ENCODE peak calls at places on chromosomes 1 and 21, in seven cellular contexts. F is A549, Y is SK-N-SH, B is tibial nerve, U is lower leg skin, K is epithelial cell of esophagus, P is esophagus squamous epithelium. T is an unnamed sample.

GRCh38 chr21:16076465-16076864 is 346.7 kb downstream of the USP25 start:
- DNase-seq in Y (no peak), F (no peak), P (no peak), B (no peak), U (no peak), K (no peak), T (no peak)

GRCh38 chr1:205324781-205325180 is 3.2 kb upstream of the NUAK2 start:
- DNase-seq in K (no peak), Y (no peak), F (no peak), U (no peak), B (no peak), P (no peak), T (no peak)

GRCh38 chr1:111735858-111736544 is 3.2 kb downstream of the INKA2 start:
- DNase-seq in P (no peak), Y (no peak), U (peak; percentile 50), B (no peak), K (no peak), F (no peak), T (no peak)

GRCh38 chr1:44587796-44588460 is 86.4 kb downstream of the TMEM53 start:
- DNase-seq in Y (no peak), U (no peak), B (no peak), F (no peak), P (no peak), K (peak; percentile 27), T (no peak)

GRCh38 chr1:182392045-182393028 is 747 bp upstream of the GLUL start:
- DNase-seq in Y (no peak), K (no peak), P (no peak), F (no peak), B (peak; percentile 23), U (peak; percentile 60), T (no peak)

GRCh38 chr1:213564215-213564659 is 423.5 kb upstream of the PROX1 start:
- DNase-seq in U (no peak), P (no peak), B (no peak), K (peak; percentile 43), Y (no peak), F (no peak), T (peak; percentile 41)

GRCh38 chr1:19384113-19384512 is 72.0 kb downstream of the SLC66A1 start:
- DNase-seq in F (no peak), Y (peak; percentile 75), U (no peak), P (no peak), K (peak; percentile 35), B (no peak), T (no peak)

GRCh38 chr1:227449051-227449450 is 114.3 kb upstream of the ZNF678 start:
- DNase-seq in Y (peak; percentile 62), F (no peak), U (no peak), P (no peak), B (no peak), K (peak; percentile 33), T (peak; percentile 31)

GRCh38 chr1:156857532-156857931 is 1.4 kb downstream of the INSRR start:
- DNase-seq in K (no peak), U (no peak), P (no peak), B (no peak), F (no peak), Y (no peak), T (no peak)

GRCh38 chr1:207172321-207172720 is 68.3 kb downstream of the C4BPA start:
- DNase-seq in P (no peak), K (no peak), B (no peak), Y (no peak), F (no peak), U (no peak), T (no peak)

GRCh38 chr1:201882665-201883132 is 6.0 kb upstream of the SHISA4 start:
- DNase-seq in U (peak; percentile 75), F (no peak), P (no peak), Y (no peak), B (no peak), K (peak; percentile 93), T (peak; percentile 97)

GRCh38 chr1:184503221-184503749 is 116.5 kb downstream of the C1orf21 start:
- DNase-seq in Y (no peak), K (no peak), P (no peak), U (no peak), F (no peak), B (no peak), T (no peak)

GRCh38 chr1:2474933-2475371 is 1.1 kb upstream of the PLCH2 start:
- DNase-seq in U (no peak), P (no peak), F (no peak), Y (peak; percentile 96), B (no peak), K (no peak), T (no peak)

GRCh38 chr21:23016617-23017016 is 2018.4 kb downstream of the NCAM2 start:
- DNase-seq in K (no peak), Y (peak; percentile 27), U (no peak), P (no peak), B (no peak), F (no peak), T (no peak)

GRCh38 chr1:85629532-85629920 is 49.0 kb downstream of the CCN1 start:
- DNase-seq in Y (no peak), F (peak; percentile 40), K (peak; percentile 19), B (no peak), P (no peak), U (no peak), T (peak; percentile 43)

GRCh38 chr1:44464361-44464760 is 59.3 kb downstream of the RNF220 start:
- DNase-seq in U (no peak), Y (no peak), K (no peak), F (no peak), P (no peak), B (no peak), T (no peak)

GRCh38 chr1:27970401-27970800 is 10.6 kb downstream of the XKR8 start:
- DNase-seq in Y (no peak), F (no peak), K (no peak), U (no peak), P (no peak), B (no peak), T (no peak)

GRCh38 chr1:246297314-246298273 is 209.5 kb downstream of the SMYD3 start:
- DNase-seq in P (no peak), B (no peak), Y (no peak), K (peak; percentile 80), F (no peak), U (no peak), T (peak; percentile 85)

GRCh38 chr21:33403128-33403785 is at the start of gene IFNGR2:
- DNase-seq in K (peak; percentile 41), F (no peak), Y (peak; percentile 88), P (no peak), B (no peak), U (no peak), T (no peak)

GRCh38 chr1:115306146-115306545 is 31.9 kb downstream of the NGF start:
- DNase-seq in F (no peak), K (no peak), U (no peak), B (no peak), Y (no peak), P (no peak), T (no peak)

GRCh38 chr1:31371121-31371520 is 1.8 kb downstream of the FABP3 start:
- DNase-seq in P (no peak), B (no peak), F (no peak), U (no peak), K (no peak), Y (no peak), T (no peak)

GRCh38 chr1:31372051-31372450 is 825 bp downstream of the FABP3 start:
- DNase-seq in K (no peak), B (no peak), P (no peak), F (no peak), U (peak; percentile 50), Y (no peak), T (no peak)

GRCh38 chr1:31372961-31373896 is at the start of gene FABP3:
- DNase-seq in U (peak; percentile 96), K (peak; percentile 29), P (no peak), F (no peak), B (peak; percentile 38), Y (peak; percentile 68), T (peak; percentile 11)

GRCh38 chr1:31370021-31370420 is 2.9 kb downstream of the FABP3 start:
- DNase-seq in F (no peak), Y (no peak), U (no peak), P (no peak), K (no peak), B (no peak), T (no peak)

DNA sequence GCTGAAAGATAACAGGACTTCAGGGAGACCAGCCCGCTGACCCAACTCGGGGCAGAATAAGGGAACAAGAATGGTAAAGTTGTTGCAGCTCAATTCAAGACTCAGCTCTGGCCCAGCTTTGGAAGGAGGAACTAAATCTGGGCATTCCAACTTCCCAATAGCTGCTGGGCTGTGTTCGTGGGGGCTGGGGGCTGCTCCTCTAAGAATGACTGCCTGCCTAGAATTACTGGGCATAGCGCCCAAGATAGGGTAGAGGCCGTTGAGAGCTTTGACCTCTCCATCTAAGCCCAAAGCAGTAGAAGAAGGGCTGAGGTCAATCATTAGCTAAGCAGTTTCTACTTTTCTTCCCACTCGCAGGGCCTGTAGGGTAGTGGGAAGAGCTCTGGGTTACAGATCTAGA is 1.3 kb downstream of the FABP3 start:
- DNase-seq in B (no peak), Y (no peak), K (no peak), F (no peak), P (no peak), U (peak; percentile 62), T (no peak)
- H3K4me3 ChIP-seq in B (no peak overlapping the region), Y (no peak overlapping the region), K (no peak overlapping the region), F (no peak overlapping the region), P (no peak overlapping the region), U (no peak overlapping the region), T (no peak overlapping the region)

GRCh38 chr21:42258885-42259407 is 40.0 kb downstream of the ABCG1 start:
- DNase-seq in Y (no peak), F (no peak), U (no peak), B (no peak), P (no peak), K (no peak), T (no peak)
- TF ChIP-seq CTCF in Y (peak; percentile 2), F (no peak), U (no peak), B (no peak), P (no peak), K (no peak), T (no peak)

GRCh38 chr1:7885513-7886298 is 32.8 kb upstream of the UTS2 start:
- DNase-seq in Y (no peak), B (no peak), K (peak; percentile 74), P (no peak), U (peak; percentile 89), F (no peak), T (peak; percentile 65)
- H3K4me3 ChIP-seq in Y (no peak overlapping the region), B (no peak overlapping the region), K (peak overlapping the region; percentile 7), P (peak overlapping the region; percentile 6), U (no peak overlapping the region), F (no peak overlapping the region), T (no peak overlapping the region)

DNA sequence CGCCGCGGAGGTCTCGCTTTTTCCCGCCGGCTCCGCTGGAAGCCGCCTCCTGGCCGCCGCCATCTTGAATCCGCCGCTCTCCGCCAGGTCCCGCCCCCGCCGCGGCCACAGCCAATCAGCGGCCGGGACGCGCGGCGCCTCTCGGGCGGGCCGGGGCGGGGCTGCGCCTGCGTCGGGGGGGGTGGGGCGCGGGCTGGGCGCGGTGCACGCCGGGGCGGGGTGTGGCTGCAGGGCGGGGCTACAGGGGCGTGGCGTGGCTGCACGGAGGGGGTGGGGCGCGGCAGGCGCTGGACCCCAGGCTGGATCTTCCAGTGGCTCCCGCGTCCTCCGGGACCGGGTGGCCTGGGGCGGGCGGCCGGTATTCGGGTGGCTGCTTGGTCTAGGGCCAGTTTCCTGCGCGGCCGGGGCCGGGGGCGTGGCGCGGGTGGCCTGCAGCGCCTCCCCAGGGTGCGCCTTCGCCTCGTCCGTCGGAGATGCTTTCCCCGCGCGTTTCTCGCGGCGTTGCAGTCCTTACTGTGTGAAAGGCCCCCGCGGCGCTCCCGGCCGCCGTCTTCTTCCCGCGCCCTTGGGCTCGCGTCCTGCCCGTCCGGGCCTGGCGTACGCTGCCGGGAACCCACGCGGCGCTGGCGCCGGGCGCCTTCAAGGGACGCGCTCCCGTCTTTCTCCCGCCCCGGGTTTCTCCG is 575 bp downstream of the PCNT start:
- DNase-seq in Y (peak; percentile 97), K (peak; percentile 87), U (peak; percentile 97), F (peak; percentile 44), P (peak; percentile 69), B (peak; percentile 76), T (peak; percentile 30)
- TF ChIP-seq CTCF in Y (peak; percentile 20), K (no peak), U (no peak), F (no peak), P (no peak), B (peak; percentile 18), T (no peak)

T was measured in bronchial epithelial cell.